ENCODE peak calls at places on chromosomes 6 and 20, in four cellular contexts. C is T-helper 2 cell; J is H54; S is effector CD4-positive, alpha-beta T cell. O is an unnamed sample.

GRCh38 chr20:56468317-56469076 is at the start of gene RTF2:
- DNase-seq in C (peak), S (peak), J (peak), O (peak)

GRCh38 chr6:92784235-92784634 is 635.1 kb downstream of the EPHA7 start:
- DNase-seq in C (no peak), S (no peak), J (no peak), O (no peak)

GRCh38 chr6:57822896-57823358 is 505.5 kb downstream of the PRIM2 start:
- DNase-seq in J (no peak), C (no peak), S (no peak), O (no peak)

GRCh38 chr6:67009818-67010217 is 1302.8 kb upstream of the EYS start:
- DNase-seq in J (no peak), S (no peak), C (no peak), O (no peak)

GRCh38 chr20:50295762-50296449 is 105.3 kb downstream of the CEBPB start:
- DNase-seq in J (no peak), C (no peak), S (no peak), O (no peak)

GRCh38 chr6:14743465-14744211 is 502.2 kb upstream of the JARID2 start:
- DNase-seq in S (no peak), J (peak), C (peak), O (no peak)

GRCh38 chr20:2919518-2920245 is 46.4 kb downstream of the PTPRA start:
- DNase-seq in C (no peak), S (no peak), J (no peak), O (no peak)

GRCh38 chr20:51695574-51696303 is 72.5 kb downstream of the ATP9A start:
- DNase-seq in C (peak), S (no peak), J (peak), O (no peak)

GRCh38 chr6:108699290-108700041 is 138.7 kb downstream of the FOXO3 start:
- DNase-seq in J (no peak), C (no peak), S (no peak), O (no peak)

O was measured in NCI-H774.